ENCODE peak calls at places on chromosomes 16 and 17, in eight cellular contexts. W is heart right ventricle, U is coronary artery, C is ovary, P is GM23248, G is tibial artery, N is transverse colon, L is A549. R is an unnamed sample.

GRCh38 chr17:43917348-43918025 is 10.2 kb upstream of the MPP2 start:
- DNase-seq in W (peak), U (no peak), C (no peak), P (peak), G (no peak), N (peak), L (peak), R (peak)

GRCh38 chr17:64544742-64545141 is 38.0 kb downstream of the CEP95 start:
- DNase-seq in W (no peak), U (no peak), C (no peak), P (no peak), G (no peak), N (no peak), L (no peak), R (no peak)

GRCh38 chr16:65964752-65965151 is 401.7 kb upstream of the CDH5 start:
- DNase-seq in W (no peak), U (no peak), C (no peak), P (no peak), G (no peak), N (no peak), L (no peak), R (no peak)

GRCh38 chr17:14771543-14771942 is 470.7 kb downstream of the HS3ST3B1 start:
- DNase-seq in W (no peak), U (no peak), C (no peak), P (no peak), G (no peak), N (no peak), L (no peak), R (no peak)

GRCh38 chr16:84198401-84198800 is 7.4 kb downstream of the ADAD2 start:
- DNase-seq in W (no peak), U (no peak), C (no peak), P (peak), G (no peak), N (no peak), L (no peak), R (peak)

GRCh38 chr17:8096541-8096940 is 9.0 kb upstream of the ALOX12B start:
- DNase-seq in W (no peak), U (no peak), C (no peak), P (no peak), G (no peak), N (no peak), L (no peak), R (no peak)

GRCh38 chr17:77145635-77146632 is 5.2 kb downstream of the SEC14L1 start:
- DNase-seq in W (peak), U (peak), C (no peak), P (peak), G (peak), N (peak), L (no peak), R (peak)

GRCh38 chr17:27986805-27987684 is 55.4 kb upstream of the NLK start:
- DNase-seq in W (no peak), U (no peak), C (no peak), P (no peak), G (no peak), N (no peak), L (no peak), R (no peak)

GRCh38 chr16:13348416-13348815 is 447.0 kb downstream of the SHISA9 start:
- DNase-seq in W (no peak), U (no peak), C (no peak), P (no peak), G (no peak), N (no peak), L (no peak), R (no peak)

GRCh38 chr17:1486802-1487695 is 5.4 kb downstream of the MYO1C start:
- DNase-seq in W (peak), U (peak), C (peak), P (peak), G (peak), N (peak), L (peak), R (peak)

GRCh38 chr17:65618516-65618915 is 57.1 kb upstream of the AXIN2 start:
- DNase-seq in W (no peak), U (no peak), C (no peak), P (no peak), G (no peak), N (no peak), L (no peak), R (no peak)

GRCh38 chr17:76527430-76528111 is 9.9 kb downstream of the CYGB start:
- DNase-seq in W (peak), U (no peak), C (peak), P (no peak), G (no peak), N (peak), L (no peak), R (peak)

GRCh38 chr17:71011389-71011788 is 842.1 kb downstream of the KCNJ2 start:
- DNase-seq in W (no peak), U (no peak), C (no peak), P (no peak), G (no peak), N (no peak), L (no peak), R (no peak)

GRCh38 chr17:48382989-48383388 is 47.0 kb downstream of the SKAP1 start:
- DNase-seq in W (no peak), U (no peak), C (no peak), P (peak), G (no peak), N (no peak), L (no peak), R (no peak)

GRCh38 chr16:28309811-28310311 is 17.5 kb downstream of the SBK1 start:
- DNase-seq in W (no peak), U (no peak), C (no peak), P (no peak), G (no peak), N (peak), L (no peak), R (no peak)

GRCh38 chr16:75288596-75289120 is 37.2 kb upstream of the BCAR1 start:
- DNase-seq in W (no peak), U (no peak), C (no peak), P (no peak), G (no peak), N (no peak), L (no peak), R (no peak)

GRCh38 chr17:48995871-48996695 is 1.1 kb upstream of the IGF2BP1 start:
- DNase-seq in W (no peak), U (peak), C (no peak), P (peak), G (no peak), N (no peak), L (peak), R (no peak)

GRCh38 chr17:49459401-49459984 is 35.6 kb upstream of the NGFR start:
- DNase-seq in W (no peak), U (no peak), C (no peak), P (no peak), G (no peak), N (no peak), L (no peak), R (no peak)

GRCh38 chr17:21034350-21035235 is 8.2 kb downstream of the USP22 start:
- DNase-seq in W (no peak), U (no peak), C (no peak), P (peak), G (no peak), N (no peak), L (no peak), R (no peak)

GRCh38 chr17:51590071-51590470 is 329.7 kb downstream of the UTP18 start:
- DNase-seq in W (no peak), U (no peak), C (no peak), P (no peak), G (no peak), N (no peak), L (no peak), R (no peak)

GRCh38 chr17:79965806-79966205 is 69.9 kb downstream of the TBC1D16 start:
- DNase-seq in W (no peak), U (peak), C (no peak), P (no peak), G (no peak), N (no peak), L (no peak), R (no peak)

GRCh38 chr17:77308768-77309726 is 168.3 kb downstream of the SEC14L1 start:
- DNase-seq in W (no peak), U (no peak), C (no peak), P (peak), G (no peak), N (no peak), L (no peak), R (peak)

GRCh38 chr17:14712471-14713075 is 411.7 kb downstream of the HS3ST3B1 start:
- DNase-seq in W (no peak), U (no peak), C (no peak), P (peak), G (no peak), N (no peak), L (no peak), R (no peak)

GRCh38 chr17:79621151-79621940 is 10.5 kb upstream of the RBFOX3 start:
- DNase-seq in W (no peak), U (peak), C (peak), P (no peak), G (peak), N (peak), L (no peak), R (no peak)

GRCh38 chr17:77329741-77330531 is 189.2 kb downstream of the SEC14L1 start:
- DNase-seq in W (peak), U (no peak), C (peak), P (no peak), G (no peak), N (peak), L (no peak), R (no peak)

GRCh38 chr17:15971108-15971507 is 26.2 kb downstream of the ADORA2B start:
- DNase-seq in W (no peak), U (no peak), C (no peak), P (no peak), G (no peak), N (no peak), L (no peak), R (no peak)

GRCh38 chr17:52383493-52384100 is 225.1 kb upstream of the CA10 start:
- DNase-seq in W (peak), U (no peak), C (no peak), P (peak), G (no peak), N (peak), L (peak), R (peak)

GRCh38 chr17:8482546-8482945 is 46.9 kb downstream of the NDEL1 start:
- DNase-seq in W (no peak), U (no peak), C (no peak), P (peak), G (no peak), N (no peak), L (no peak), R (no peak)

GRCh38 chr17:81741049-81741593 is 29.0 kb downstream of the SLC25A10 start:
- DNase-seq in W (no peak), U (no peak), C (no peak), P (no peak), G (no peak), N (no peak), L (no peak), R (no peak)

GRCh38 chr16:81397879-81398516 is 46.6 kb upstream of the CMIP start:
- DNase-seq in W (no peak), U (no peak), C (no peak), P (no peak), G (no peak), N (no peak), L (no peak), R (no peak)

GRCh38 chr16:50473375-50473945 is 74.7 kb upstream of the NKD1 start:
- DNase-seq in W (no peak), U (no peak), C (no peak), P (peak), G (no peak), N (no peak), L (no peak), R (no peak)

GRCh38 chr16:50244504-50245416 is 21.6 kb upstream of the ADCY7 start:
- DNase-seq in W (no peak), U (no peak), C (peak), P (no peak), G (no peak), N (no peak), L (no peak), R (no peak)

GRCh38 chr17:8001976-8002645 is at the start of gene GUCY2D:
- DNase-seq in W (no peak), U (peak), C (no peak), P (no peak), G (no peak), N (peak), L (no peak), R (no peak)

GRCh38 chr16:74825941-74826340 is 51.3 kb upstream of the FA2H start:
- DNase-seq in W (no peak), U (no peak), C (no peak), P (no peak), G (no peak), N (no peak), L (no peak), R (no peak)

DNA sequence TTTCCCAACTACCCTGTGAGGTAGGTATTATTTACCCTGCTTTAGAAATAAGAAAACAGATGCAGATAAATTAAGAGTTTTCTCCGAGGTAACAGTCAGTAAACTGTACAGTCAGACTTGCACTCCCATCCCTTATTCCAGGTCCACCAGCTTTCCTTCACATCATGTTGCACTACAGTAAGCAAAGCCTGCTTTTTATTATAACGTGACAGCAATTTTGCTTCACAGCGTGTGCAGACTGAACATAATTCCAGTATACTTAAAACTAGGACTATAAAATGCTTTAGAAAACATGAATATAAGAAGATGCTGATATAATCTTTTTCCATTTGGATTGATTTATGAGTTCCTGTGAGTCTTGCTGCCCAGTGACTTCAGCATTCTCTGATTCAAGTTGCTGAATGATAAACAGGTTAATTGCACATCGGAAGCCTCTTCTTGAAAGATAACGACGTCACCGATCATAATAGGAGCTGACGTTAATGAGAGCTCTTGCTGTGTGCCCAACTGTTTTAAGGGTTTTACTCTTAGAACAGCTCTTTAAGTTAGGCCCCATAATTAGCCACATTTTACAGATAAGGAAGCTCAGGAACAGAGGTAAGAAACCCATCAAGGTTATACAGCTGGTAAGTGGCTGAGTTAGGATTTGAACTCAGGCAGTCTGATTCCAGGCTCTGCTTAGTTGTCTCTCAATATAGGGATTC is 1.4 kb downstream of the LIG3 start:
- DNase-seq in W (no peak), U (no peak), C (no peak), P (peak), G (no peak), N (no peak), L (no peak), R (no peak)
- H3K4me3 ChIP-seq in W (peak), U (peak), C (peak), P (peak), G (peak), N (peak), L (peak), R (peak)

GRCh38 chr16:77434365-77435239 is at the start of gene ADAMTS18:
- DNase-seq in W (no peak), U (no peak), C (no peak), P (no peak), G (no peak), N (no peak), L (no peak), R (no peak)
- H3K4me3 ChIP-seq in W (no peak), U (peak), C (peak), P (no peak), G (no peak), N (no peak), L (peak), R (peak)

GRCh38 chr16:87563714-87564523 is 38.4 kb upstream of the JPH3 start:
- DNase-seq in W (no peak), U (no peak), C (no peak), P (no peak), G (no peak), N (no peak), L (no peak), R (no peak)
- H3K4me3 ChIP-seq in W (no peak), U (no peak), C (no peak), P (no peak), G (no peak), N (no peak), L (no peak), R (no peak)

DNA sequence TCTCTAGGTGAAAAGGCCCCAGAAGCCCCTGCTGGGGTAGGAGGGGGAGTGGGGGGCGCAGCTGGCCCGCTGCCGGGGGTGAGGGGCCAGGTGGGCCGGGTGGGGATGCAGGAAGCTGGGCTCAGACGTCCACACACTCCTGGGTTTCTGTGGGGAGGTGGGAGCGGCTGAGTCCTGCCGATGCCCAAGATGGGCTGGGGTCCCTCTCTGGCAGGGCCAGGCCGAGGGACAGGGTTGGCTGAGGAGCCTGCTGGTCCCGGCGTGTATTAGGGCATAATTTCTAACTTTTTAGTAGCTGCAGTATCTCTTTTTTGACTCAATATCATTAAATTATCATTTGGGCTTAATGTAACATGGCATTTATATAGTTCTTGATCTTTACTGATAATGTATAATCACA is 121.4 kb upstream of the CORO6 start:
- DNase-seq in W (no peak), U (no peak), C (no peak), P (no peak), G (no peak), N (no peak), L (no peak), R (no peak)
- H3K4me3 ChIP-seq in W (peak), U (no peak), C (no peak), P (no peak), G (no peak), N (no peak), L (no peak), R (no peak)

GRCh38 chr16:5234295-5235050 is 136.9 kb upstream of the EEF2KMT start:
- DNase-seq in W (no peak), U (no peak), C (no peak), P (no peak), G (no peak), N (no peak), L (no peak), R (no peak)

GRCh38 chr16:5235119-5235518 is 137.5 kb upstream of the EEF2KMT start:
- DNase-seq in W (no peak), U (no peak), C (no peak), P (no peak), G (no peak), N (no peak), L (no peak), R (no peak)

GRCh38 chr16:5228369-5228768 is 130.8 kb upstream of the EEF2KMT start:
- DNase-seq in W (no peak), U (no peak), C (no peak), P (no peak), G (no peak), N (no peak), L (no peak), R (no peak)

DNA sequence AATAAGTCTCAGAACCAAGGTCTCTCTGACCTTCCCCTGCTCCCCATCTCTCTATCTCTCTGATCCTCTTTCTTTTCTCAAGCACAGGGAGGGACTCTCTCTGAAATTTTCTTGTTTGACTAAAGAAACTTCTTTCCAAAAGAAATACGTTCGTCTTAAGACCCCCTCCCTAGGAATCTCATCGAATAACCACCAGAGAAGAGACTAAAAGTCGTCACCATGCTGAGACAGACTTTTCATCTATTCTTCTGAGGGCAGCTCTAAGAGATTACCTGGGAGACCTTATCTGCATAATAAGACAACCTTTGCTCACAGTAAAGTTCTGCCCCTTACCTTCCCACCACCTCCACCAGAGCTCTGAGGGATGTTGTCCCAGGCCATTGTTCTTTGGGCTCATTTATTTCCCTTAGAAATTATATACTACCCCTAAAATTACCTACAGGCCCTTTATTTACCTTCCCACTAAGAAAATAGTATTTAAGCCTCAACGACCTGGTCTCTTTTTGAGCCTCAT is 133.7 kb upstream of the EEF2KMT start:
- DNase-seq in W (no peak), U (no peak), C (no peak), P (no peak), G (no peak), N (no peak), L (no peak), R (no peak)
- H3K4me3 ChIP-seq in W (no peak), U (no peak), C (no peak), P (no peak), G (no peak), N (no peak), L (no peak), R (no peak)

DNA sequence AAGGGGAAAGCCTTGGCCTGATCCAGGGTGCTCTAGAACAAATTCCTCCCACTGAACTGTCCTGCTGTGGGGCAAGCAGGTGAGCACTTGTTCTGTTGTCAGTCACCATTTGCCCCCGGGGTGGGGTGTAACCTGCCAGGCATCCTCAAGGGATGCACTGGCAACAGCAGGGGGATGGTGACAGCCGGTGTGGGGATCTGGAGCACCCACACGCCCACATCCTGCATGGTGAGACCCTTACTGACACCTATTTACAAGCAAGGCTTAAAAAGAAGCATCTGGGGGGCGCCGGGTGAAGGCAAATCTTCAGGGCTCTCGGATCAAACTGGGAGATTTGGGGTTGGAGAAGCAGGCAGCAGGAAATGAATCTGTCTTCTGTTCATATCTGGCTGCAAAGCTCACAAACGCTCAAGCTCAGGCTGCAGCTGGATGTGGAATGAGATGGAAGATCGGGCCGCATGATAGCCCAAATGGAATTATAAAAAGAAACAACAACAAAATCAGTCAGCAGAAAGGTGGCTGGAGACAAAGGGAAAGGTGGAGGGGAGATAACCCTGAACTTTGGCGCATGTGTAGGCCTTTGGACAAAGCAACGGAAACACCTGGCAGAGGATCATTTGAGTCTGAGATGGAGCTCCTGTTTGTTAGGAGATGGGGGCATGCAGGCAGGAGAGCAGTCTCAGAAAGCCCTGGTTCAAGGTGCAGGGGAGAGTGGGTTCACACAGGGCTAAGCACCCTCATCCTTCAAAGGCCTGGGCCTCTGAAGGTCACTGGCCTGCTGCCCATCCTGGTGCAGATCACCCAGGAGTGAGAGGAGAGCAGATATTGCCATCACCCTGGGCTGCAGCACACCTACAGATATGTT is 20.9 kb upstream of the NUP93 start:
- DNase-seq in W (no peak), U (no peak), C (no peak), P (no peak), G (no peak), N (no peak), L (no peak), R (no peak)
- H3K4me3 ChIP-seq in W (no peak), U (no peak), C (no peak), P (no peak), G (no peak), N (no peak), L (no peak), R (no peak)

GRCh38 chr17:4583796-4584124 is 569 bp upstream of the SMTNL2 start:
- DNase-seq in W (peak), U (no peak), C (peak), P (peak), G (no peak), N (no peak), L (peak), R (no peak)
- H3K4me3 ChIP-seq in W (peak), U (peak), C (peak), P (no peak), G (peak), N (peak), L (peak), R (no peak)